ENCODE peak calls at places on chromosomes 1 and 21, in five cellular contexts. One of them, this sample, is unnamed.

GRCh38 chr1:225519166-225519863 is 91.5 kb upstream of the LBR start:
- DNase-seq in stimulated activated CD8-positive, alpha-beta memory T cell treated with anti-CD3 and anti-CD28 coated beads, Interleukin-4, amount 100 ng/mL, for 1 hour: no peak
- DNase-seq in Calu3: no peak
- DNase-seq in GM12865: no peak
- DNase-seq in GM10248: no peak
- DNase-seq in this sample: no peak

GRCh38 chr21:45880097-45881068 is 101.2 kb upstream of the COL6A1 start:
- DNase-seq in stimulated activated CD8-positive, alpha-beta memory T cell treated with anti-CD3 and anti-CD28 coated beads, Interleukin-4, amount 100 ng/mL, for 1 hour: peak; percentile 32
- DNase-seq in Calu3: peak; percentile 62
- DNase-seq in GM12865: peak; percentile 71
- DNase-seq in GM10248: peak; percentile 74
- DNase-seq in this sample: peak; percentile 81

GRCh38 chr1:6106977-6107376 is 61.3 kb downstream of the KCNAB2 start:
- DNase-seq in stimulated activated CD8-positive, alpha-beta memory T cell treated with anti-CD3 and anti-CD28 coated beads, Interleukin-4, amount 100 ng/mL, for 1 hour: no peak
- DNase-seq in Calu3: no peak
- DNase-seq in GM12865: no peak
- DNase-seq in GM10248: no peak
- DNase-seq in this sample: no peak

GRCh38 chr1:233268389-233269022 is 27.0 kb downstream of the PCNX2 start:
- DNase-seq in stimulated activated CD8-positive, alpha-beta memory T cell treated with anti-CD3 and anti-CD28 coated beads, Interleukin-4, amount 100 ng/mL, for 1 hour: no peak
- DNase-seq in Calu3: no peak
- DNase-seq in GM12865: peak; percentile 10
- DNase-seq in GM10248: no peak
- DNase-seq in this sample: no peak

GRCh38 chr21:34365794-34366193 is 2.0 kb downstream of the KCNE2 start:
- DNase-seq in stimulated activated CD8-positive, alpha-beta memory T cell treated with anti-CD3 and anti-CD28 coated beads, Interleukin-4, amount 100 ng/mL, for 1 hour: no peak
- DNase-seq in Calu3: no peak
- DNase-seq in GM12865: no peak
- DNase-seq in GM10248: no peak
- DNase-seq in this sample: no peak

GRCh38 chr1:214028999-214029406 is 41.2 kb downstream of the PROX1 start:
- DNase-seq in stimulated activated CD8-positive, alpha-beta memory T cell treated with anti-CD3 and anti-CD28 coated beads, Interleukin-4, amount 100 ng/mL, for 1 hour: no peak
- DNase-seq in Calu3: no peak
- DNase-seq in GM12865: no peak
- DNase-seq in GM10248: no peak
- DNase-seq in this sample: no peak

GRCh38 chr1:65825736-65826135 is 33.0 kb downstream of the PDE4B start:
- DNase-seq in stimulated activated CD8-positive, alpha-beta memory T cell treated with anti-CD3 and anti-CD28 coated beads, Interleukin-4, amount 100 ng/mL, for 1 hour: no peak
- DNase-seq in Calu3: no peak
- DNase-seq in GM12865: no peak
- DNase-seq in GM10248: no peak
- DNase-seq in this sample: no peak

GRCh38 chr1:167186771-167187170 is 33.9 kb upstream of the POU2F1 start:
- DNase-seq in stimulated activated CD8-positive, alpha-beta memory T cell treated with anti-CD3 and anti-CD28 coated beads, Interleukin-4, amount 100 ng/mL, for 1 hour: no peak
- DNase-seq in Calu3: no peak
- DNase-seq in GM12865: no peak
- DNase-seq in GM10248: no peak
- DNase-seq in this sample: no peak

GRCh38 chr1:44609768-44610526 is 64.3 kb downstream of the TMEM53 start:
- DNase-seq in stimulated activated CD8-positive, alpha-beta memory T cell treated with anti-CD3 and anti-CD28 coated beads, Interleukin-4, amount 100 ng/mL, for 1 hour: no peak
- DNase-seq in Calu3: no peak
- DNase-seq in GM12865: no peak
- DNase-seq in GM10248: no peak
- DNase-seq in this sample: no peak

GRCh38 chr1:212281589-212281988 is 3.6 kb upstream of the PPP2R5A start:
- DNase-seq in stimulated activated CD8-positive, alpha-beta memory T cell treated with anti-CD3 and anti-CD28 coated beads, Interleukin-4, amount 100 ng/mL, for 1 hour: no peak
- DNase-seq in Calu3: no peak
- DNase-seq in GM12865: no peak
- DNase-seq in GM10248: no peak
- DNase-seq in this sample: no peak

GRCh38 chr1:21654209-21654608 is 14.9 kb downstream of the RAP1GAP start:
- DNase-seq in stimulated activated CD8-positive, alpha-beta memory T cell treated with anti-CD3 and anti-CD28 coated beads, Interleukin-4, amount 100 ng/mL, for 1 hour: no peak
- DNase-seq in Calu3: no peak
- DNase-seq in GM12865: no peak
- DNase-seq in GM10248: no peak
- DNase-seq in this sample: no peak

GRCh38 chr1:23010734-23011449 is 4.8 kb downstream of the TEX46 start:
- DNase-seq in stimulated activated CD8-positive, alpha-beta memory T cell treated with anti-CD3 and anti-CD28 coated beads, Interleukin-4, amount 100 ng/mL, for 1 hour: no peak
- DNase-seq in Calu3: peak; percentile 37
- DNase-seq in GM12865: no peak
- DNase-seq in GM10248: no peak
- DNase-seq in this sample: no peak

GRCh38 chr1:22376001-22376400 is 75.7 kb upstream of the ZBTB40 start:
- DNase-seq in stimulated activated CD8-positive, alpha-beta memory T cell treated with anti-CD3 and anti-CD28 coated beads, Interleukin-4, amount 100 ng/mL, for 1 hour: no peak
- DNase-seq in Calu3: no peak
- DNase-seq in GM12865: no peak
- DNase-seq in GM10248: no peak
- DNase-seq in this sample: no peak

GRCh38 chr1:151716771-151717631 is at the start of gene CELF3:
- DNase-seq in stimulated activated CD8-positive, alpha-beta memory T cell treated with anti-CD3 and anti-CD28 coated beads, Interleukin-4, amount 100 ng/mL, for 1 hour: no peak
- DNase-seq in Calu3: no peak
- DNase-seq in GM12865: peak; percentile 7
- DNase-seq in GM10248: no peak
- DNase-seq in this sample: peak; percentile 52

GRCh38 chr1:94666797-94667196 is 125.2 kb upstream of the F3 start:
- DNase-seq in stimulated activated CD8-positive, alpha-beta memory T cell treated with anti-CD3 and anti-CD28 coated beads, Interleukin-4, amount 100 ng/mL, for 1 hour: no peak
- DNase-seq in Calu3: no peak
- DNase-seq in GM12865: no peak
- DNase-seq in GM10248: no peak
- DNase-seq in this sample: peak; percentile 66

GRCh38 chr1:184788970-184789369 is 34.3 kb upstream of the EDEM3 start:
- DNase-seq in stimulated activated CD8-positive, alpha-beta memory T cell treated with anti-CD3 and anti-CD28 coated beads, Interleukin-4, amount 100 ng/mL, for 1 hour: no peak
- DNase-seq in Calu3: no peak
- DNase-seq in GM12865: no peak
- DNase-seq in GM10248: no peak
- DNase-seq in this sample: no peak

GRCh38 chr1:222126052-222126451 is 384.2 kb upstream of the DUSP10 start:
- DNase-seq in stimulated activated CD8-positive, alpha-beta memory T cell treated with anti-CD3 and anti-CD28 coated beads, Interleukin-4, amount 100 ng/mL, for 1 hour: no peak
- DNase-seq in Calu3: no peak
- DNase-seq in GM12865: no peak
- DNase-seq in GM10248: no peak
- DNase-seq in this sample: no peak

GRCh38 chr1:58812926-58813325 is 29.1 kb upstream of the JUN start:
- DNase-seq in stimulated activated CD8-positive, alpha-beta memory T cell treated with anti-CD3 and anti-CD28 coated beads, Interleukin-4, amount 100 ng/mL, for 1 hour: no peak
- DNase-seq in Calu3: no peak
- DNase-seq in GM12865: peak; percentile 50
- DNase-seq in GM10248: no peak
- DNase-seq in this sample: no peak

GRCh38 chr1:159945483-159946241 is at the start of gene IGSF9:
- DNase-seq in stimulated activated CD8-positive, alpha-beta memory T cell treated with anti-CD3 and anti-CD28 coated beads, Interleukin-4, amount 100 ng/mL, for 1 hour: peak; percentile 57
- DNase-seq in Calu3: peak; percentile 94
- DNase-seq in GM12865: peak; percentile 40
- DNase-seq in GM10248: peak; percentile 61
- DNase-seq in this sample: peak; percentile 99

GRCh38 chr1:28926629-28927441 is 12.5 kb downstream of the EPB41 start:
- DNase-seq in stimulated activated CD8-positive, alpha-beta memory T cell treated with anti-CD3 and anti-CD28 coated beads, Interleukin-4, amount 100 ng/mL, for 1 hour: no peak
- DNase-seq in Calu3: no peak
- DNase-seq in GM12865: peak; percentile 92
- DNase-seq in GM10248: peak; percentile 72
- DNase-seq in this sample: no peak

GRCh38 chr1:228066416-228066815 is 16.1 kb upstream of the ARF1 start:
- DNase-seq in stimulated activated CD8-positive, alpha-beta memory T cell treated with anti-CD3 and anti-CD28 coated beads, Interleukin-4, amount 100 ng/mL, for 1 hour: no peak
- DNase-seq in Calu3: no peak
- DNase-seq in GM12865: no peak
- DNase-seq in GM10248: no peak
- DNase-seq in this sample: no peak

GRCh38 chr1:242189591-242189990 is 190.7 kb upstream of the MAP1LC3C start:
- DNase-seq in stimulated activated CD8-positive, alpha-beta memory T cell treated with anti-CD3 and anti-CD28 coated beads, Interleukin-4, amount 100 ng/mL, for 1 hour: no peak
- DNase-seq in Calu3: no peak
- DNase-seq in GM12865: no peak
- DNase-seq in GM10248: no peak
- DNase-seq in this sample: no peak

GRCh38 chr1:228174482-228175315 is 9.1 kb downstream of the IBA57 start:
- DNase-seq in stimulated activated CD8-positive, alpha-beta memory T cell treated with anti-CD3 and anti-CD28 coated beads, Interleukin-4, amount 100 ng/mL, for 1 hour: no peak
- DNase-seq in Calu3: no peak
- DNase-seq in GM12865: peak; percentile 50
- DNase-seq in GM10248: no peak
- DNase-seq in this sample: no peak

GRCh38 chr1:156103521-156103947 is 11.0 kb upstream of the LMNA start:
- DNase-seq in stimulated activated CD8-positive, alpha-beta memory T cell treated with anti-CD3 and anti-CD28 coated beads, Interleukin-4, amount 100 ng/mL, for 1 hour: no peak
- DNase-seq in Calu3: peak; percentile 54
- DNase-seq in GM12865: no peak
- DNase-seq in GM10248: no peak
- DNase-seq in this sample: no peak

GRCh38 chr21:41684381-41685245 is 82.2 kb downstream of the RIPK4 start:
- DNase-seq in stimulated activated CD8-positive, alpha-beta memory T cell treated with anti-CD3 and anti-CD28 coated beads, Interleukin-4, amount 100 ng/mL, for 1 hour: no peak
- DNase-seq in Calu3: peak; percentile 45
- DNase-seq in GM12865: no peak
- DNase-seq in GM10248: no peak
- DNase-seq in this sample: peak; percentile 27

GRCh38 chr21:29371464-29371863 is 72.7 kb downstream of the BACH1 start:
- DNase-seq in stimulated activated CD8-positive, alpha-beta memory T cell treated with anti-CD3 and anti-CD28 coated beads, Interleukin-4, amount 100 ng/mL, for 1 hour: no peak
- DNase-seq in Calu3: no peak
- DNase-seq in GM12865: no peak
- DNase-seq in GM10248: no peak
- DNase-seq in this sample: no peak

GRCh38 chr1:205306929-205307566 is 14.5 kb downstream of the NUAK2 start:
- DNase-seq in stimulated activated CD8-positive, alpha-beta memory T cell treated with anti-CD3 and anti-CD28 coated beads, Interleukin-4, amount 100 ng/mL, for 1 hour: no peak
- DNase-seq in Calu3: no peak
- DNase-seq in GM12865: no peak
- DNase-seq in GM10248: no peak
- DNase-seq in this sample: no peak

GRCh38 chr1:53449026-53449425 is 10.2 kb upstream of the DMRTB1 start:
- DNase-seq in stimulated activated CD8-positive, alpha-beta memory T cell treated with anti-CD3 and anti-CD28 coated beads, Interleukin-4, amount 100 ng/mL, for 1 hour: no peak
- DNase-seq in Calu3: no peak
- DNase-seq in GM12865: no peak
- DNase-seq in GM10248: no peak
- DNase-seq in this sample: no peak

GRCh38 chr1:84253891-84254290 is 47.6 kb upstream of the SAMD13 start:
- DNase-seq in stimulated activated CD8-positive, alpha-beta memory T cell treated with anti-CD3 and anti-CD28 coated beads, Interleukin-4, amount 100 ng/mL, for 1 hour: no peak
- DNase-seq in Calu3: peak; percentile 84
- DNase-seq in GM12865: no peak
- DNase-seq in GM10248: no peak
- DNase-seq in this sample: no peak

GRCh38 chr1:165853528-165854075 is 26.2 kb downstream of the UCK2 start:
- DNase-seq in stimulated activated CD8-positive, alpha-beta memory T cell treated with anti-CD3 and anti-CD28 coated beads, Interleukin-4, amount 100 ng/mL, for 1 hour: no peak
- DNase-seq in Calu3: no peak
- DNase-seq in GM12865: no peak
- DNase-seq in GM10248: no peak
- DNase-seq in this sample: no peak

GRCh38 chr1:94418664-94419655 is 771 bp downstream of the ABCD3 start:
- DNase-seq in stimulated activated CD8-positive, alpha-beta memory T cell treated with anti-CD3 and anti-CD28 coated beads, Interleukin-4, amount 100 ng/mL, for 1 hour: no peak
- DNase-seq in Calu3: peak; percentile 51
- DNase-seq in GM12865: no peak
- DNase-seq in GM10248: peak; percentile 21
- DNase-seq in this sample: no peak

GRCh38 chr1:23417570-23417969 is 7.0 kb downstream of the TCEA3 start:
- DNase-seq in stimulated activated CD8-positive, alpha-beta memory T cell treated with anti-CD3 and anti-CD28 coated beads, Interleukin-4, amount 100 ng/mL, for 1 hour: no peak
- DNase-seq in Calu3: no peak
- DNase-seq in GM12865: no peak
- DNase-seq in GM10248: no peak
- DNase-seq in this sample: no peak

GRCh38 chr1:162349635-162350330 is 26.9 kb downstream of the SPATA46 start:
- DNase-seq in stimulated activated CD8-positive, alpha-beta memory T cell treated with anti-CD3 and anti-CD28 coated beads, Interleukin-4, amount 100 ng/mL, for 1 hour: no peak
- DNase-seq in Calu3: peak; percentile 17
- DNase-seq in GM12865: no peak
- DNase-seq in GM10248: no peak
- DNase-seq in this sample: no peak

GRCh38 chr1:59046134-59046533 is 250.8 kb upstream of the FGGY start:
- DNase-seq in stimulated activated CD8-positive, alpha-beta memory T cell treated with anti-CD3 and anti-CD28 coated beads, Interleukin-4, amount 100 ng/mL, for 1 hour: no peak
- DNase-seq in Calu3: no peak
- DNase-seq in GM12865: no peak
- DNase-seq in GM10248: no peak
- DNase-seq in this sample: no peak